ENCODE peak calls at places on chromosomes 3 and 15, in nine cellular contexts. L, I, T, D, W, R, C, K and S are unnamed samples.

GRCh38 chr3:195885036-195885871 is 23.1 kb downstream of the TNK2 start:
- DNase-seq in L (no peak), I (no peak), T (no peak), D (no peak), W (no peak), R (no peak), C (no peak), K (no peak), S (no peak)

GRCh38 chr3:196499061-196499460 is 4.5 kb downstream of the RNF168 start:
- DNase-seq in L (no peak), I (no peak), T (no peak), D (no peak), W (no peak), R (no peak), C (no peak), K (no peak), S (no peak)

GRCh38 chr15:87844031-87844430 is 412.5 kb downstream of the NTRK3 start:
- DNase-seq in L (no peak), I (no peak), T (no peak), D (no peak), W (no peak), R (no peak), C (no peak), K (no peak), S (no peak)

GRCh38 chr3:133893683-133894333 is 1.9 kb downstream of the RAB6B start:
- DNase-seq in L (no peak), I (no peak), T (no peak), D (no peak), W (no peak), R (no peak), C (no peak), K (no peak), S (no peak)

GRCh38 chr3:77254967-77255831 is 215.3 kb downstream of the ROBO2 start:
- DNase-seq in L (peak), I (no peak), T (peak), D (peak), W (peak), R (peak), C (no peak), K (peak), S (peak)

GRCh38 chr3:79558943-79559342 is 208.9 kb downstream of the ROBO1 start:
- DNase-seq in L (no peak), I (no peak), T (no peak), D (no peak), W (no peak), R (no peak), C (no peak), K (no peak), S (no peak)

GRCh38 chr15:27833178-27833577 is 265.9 kb downstream of the OCA2 start:
- DNase-seq in L (no peak), I (no peak), T (no peak), D (no peak), W (no peak), R (no peak), C (no peak), K (no peak), S (no peak)

GRCh38 chr3:73471986-73472385 is 152.8 kb downstream of the PDZRN3 start:
- DNase-seq in L (no peak), I (no peak), T (no peak), D (no peak), W (no peak), R (no peak), C (no peak), K (no peak), S (no peak)

GRCh38 chr15:26702381-26702780 is 70.5 kb downstream of the GABRB3 start:
- DNase-seq in L (no peak), I (no peak), T (no peak), D (no peak), W (no peak), R (no peak), C (no peak), K (peak), S (no peak)

GRCh38 chr15:92471263-92471662 is 77.6 kb downstream of the ST8SIA2 start:
- DNase-seq in L (no peak), I (no peak), T (no peak), D (no peak), W (no peak), R (no peak), C (no peak), K (no peak), S (no peak)

GRCh38 chr3:46867550-46867898 is 4.3 kb upstream of the MYL3 start:
- DNase-seq in L (peak), I (no peak), T (no peak), D (no peak), W (no peak), R (no peak), C (no peak), K (no peak), S (peak)

GRCh38 chr3:12405432-12406272 is 78.6 kb upstream of the TSEN2 start:
- DNase-seq in L (peak), I (no peak), T (no peak), D (no peak), W (no peak), R (no peak), C (no peak), K (no peak), S (no peak)

GRCh38 chr3:102299125-102299877 is 135.5 kb upstream of the ZPLD1 start:
- DNase-seq in L (no peak), I (no peak), T (peak), D (no peak), W (peak), R (no peak), C (no peak), K (no peak), S (no peak)

GRCh38 chr3:43346990-43347749 is 60.8 kb downstream of the SNRK start:
- DNase-seq in L (no peak), I (no peak), T (no peak), D (no peak), W (peak), R (no peak), C (peak), K (no peak), S (no peak)

GRCh38 chr15:83928392-83928734 is 274.4 kb downstream of the ADAMTSL3 start:
- DNase-seq in L (no peak), I (no peak), T (peak), D (no peak), W (peak), R (no peak), C (no peak), K (no peak), S (no peak)

GRCh38 chr3:7503431-7503830 is 642.5 kb downstream of the GRM7 start:
- DNase-seq in L (no peak), I (no peak), T (no peak), D (no peak), W (no peak), R (no peak), C (no peak), K (no peak), S (no peak)

GRCh38 chr3:14172480-14172879 is 5.9 kb downstream of the XPC start:
- DNase-seq in L (no peak), I (no peak), T (no peak), D (no peak), W (no peak), R (no peak), C (no peak), K (no peak), S (no peak)

GRCh38 chr3:65595222-65595996 is 443.3 kb downstream of the MAGI1 start:
- DNase-seq in L (no peak), I (no peak), T (no peak), D (no peak), W (no peak), R (peak), C (no peak), K (no peak), S (no peak)

GRCh38 chr3:84965141-84965540 is 6.4 kb downstream of the CADM2 start:
- DNase-seq in L (no peak), I (no peak), T (no peak), D (no peak), W (no peak), R (peak), C (no peak), K (peak), S (no peak)

GRCh38 chr3:195708066-195708465 is 12.7 kb upstream of the MUC20 start:
- DNase-seq in L (no peak), I (no peak), T (no peak), D (no peak), W (peak), R (no peak), C (no peak), K (no peak), S (no peak)

GRCh38 chr3:184428561-184429175 is 48.8 kb downstream of the CHRD start:
- DNase-seq in L (peak), I (no peak), T (no peak), D (no peak), W (no peak), R (no peak), C (no peak), K (no peak), S (no peak)

GRCh38 chr15:78034495-78035191 is 42.9 kb downstream of the TBC1D2B start:
- DNase-seq in L (no peak), I (peak), T (peak), D (peak), W (peak), R (no peak), C (peak), K (no peak), S (peak)

GRCh38 chr3:150612494-150612893 is 9.4 kb downstream of the SELENOT start:
- DNase-seq in L (no peak), I (no peak), T (no peak), D (no peak), W (peak), R (no peak), C (no peak), K (no peak), S (no peak)

GRCh38 chr3:112958749-112959560 is 15.9 kb downstream of the CD200R1 start:
- DNase-seq in L (no peak), I (no peak), T (peak), D (no peak), W (peak), R (no peak), C (no peak), K (no peak), S (no peak)

GRCh38 chr15:78750566-78750965 is 60.7 kb downstream of the ADAMTS7 start:
- DNase-seq in L (peak), I (no peak), T (no peak), D (no peak), W (no peak), R (no peak), C (no peak), K (no peak), S (no peak)

GRCh38 chr15:43237842-43238470 is 17.1 kb upstream of the EPB42 start:
- DNase-seq in L (no peak), I (no peak), T (no peak), D (no peak), W (no peak), R (no peak), C (no peak), K (no peak), S (no peak)